ENCODE peak calls at places on chromosomes 6 and 20, in four cellular contexts. W, Y, Z and P are unnamed samples.

GRCh38 chr6:52595000-52595795 is 18.3 kb upstream of the TRAM2 start:
- DNase-seq in W (peak), Y (no peak), Z (no peak), P (no peak)

GRCh38 chr6:8047466-8048292 is 16.5 kb downstream of the BLOC1S5 start:
- DNase-seq in Y (no peak), Z (no peak), W (no peak), P (no peak)

GRCh38 chr6:13554929-13555333 is 19.5 kb upstream of the SIRT5 start:
- DNase-seq in Z (no peak), Y (no peak), W (no peak), P (no peak)

GRCh38 chr20:21437816-21438215 is 40.5 kb upstream of the NKX2-4 start:
- DNase-seq in W (no peak), Z (no peak), Y (no peak), P (no peak)

GRCh38 chr6:110720066-110720465 is 95.2 kb downstream of the CDK19 start:
- DNase-seq in W (no peak), Y (no peak), Z (no peak), P (no peak)

GRCh38 chr20:59047938-59048680 is 5.5 kb upstream of the PRELID3B start:
- DNase-seq in Y (no peak), W (peak), Z (no peak), P (no peak)

GRCh38 chr6:28922841-28923317 is 906 bp downstream of the TRIM27 start:
- DNase-seq in W (peak), Z (peak), Y (peak), P (peak)

GRCh38 chr6:136501514-136501913 is 48.7 kb downstream of the MAP7 start:
- DNase-seq in Y (no peak), Z (no peak), W (no peak), P (no peak)

GRCh38 chr20:29298759-29299613 is 1958.5 kb upstream of the DEFB115 start:
- DNase-seq in W (no peak), Y (no peak), Z (no peak), P (no peak)

GRCh38 chr6:42520786-42521607 is 42.8 kb upstream of the UBR2 start:
- DNase-seq in W (peak), Z (no peak), Y (no peak), P (no peak)

GRCh38 chr6:91781946-91782345 is 1195.1 kb upstream of the MAP3K7 start:
- DNase-seq in W (no peak), Z (no peak), Y (peak), P (no peak)

GRCh38 chr6:74409447-74409846 is 713.4 kb downstream of the CD109 start:
- DNase-seq in Y (no peak), Z (no peak), W (peak), P (no peak)

GRCh38 chr6:29723666-29724588 is 693 bp downstream of the HLA-F start:
- DNase-seq in W (no peak), Z (peak), Y (no peak), P (peak)

GRCh38 chr20:805713-806112 is 27.8 kb upstream of the FAM110A start:
- DNase-seq in Z (no peak), W (peak), Y (no peak), P (no peak)

GRCh38 chr20:57656821-57657536 is 36.8 kb upstream of the ZBP1 start:
- DNase-seq in W (no peak), Y (no peak), Z (no peak), P (no peak)

GRCh38 chr6:110456694-110457093 is 19.7 kb downstream of the SLC22A16 start:
- DNase-seq in Y (no peak), Z (no peak), W (no peak), P (no peak)

GRCh38 chr20:32574296-32575226 is 10.6 kb downstream of the NOL4L start:
- DNase-seq in W (peak), Y (no peak), Z (no peak), P (no peak)

GRCh38 chr20:11438412-11438811 is 479.3 kb upstream of the BTBD3 start:
- DNase-seq in Y (no peak), Z (no peak), W (no peak), P (no peak)

GRCh38 chr20:50868509-50869495 is 62.4 kb downstream of the ADNP start:
- DNase-seq in Y (no peak), Z (no peak), W (no peak), P (no peak)

GRCh38 chr6:32430179-32430578 is 9.5 kb upstream of the HLA-DRA start:
- DNase-seq in Y (no peak), Z (no peak), W (no peak), P (no peak)

GRCh38 chr6:163759542-163759941 is 345.0 kb downstream of the QKI start:
- DNase-seq in Y (no peak), W (no peak), Z (no peak), P (no peak)

GRCh38 chr6:53894086-53894485 is 99.3 kb downstream of the LRRC1 start:
- DNase-seq in Z (peak), Y (peak), W (peak), P (no peak)

GRCh38 chr6:20605581-20605980 is 71.3 kb downstream of the CDKAL1 start:
- DNase-seq in W (no peak), Y (no peak), Z (no peak), P (no peak)

GRCh38 chr20:63664861-63665594 is 6.9 kb downstream of the RTEL1 start:
- DNase-seq in Y (no peak), Z (no peak), W (no peak), P (no peak)

GRCh38 chr6:21935561-21936028 is 342.0 kb downstream of the SOX4 start:
- DNase-seq in Z (no peak), W (peak), Y (no peak), P (no peak)

GRCh38 chr20:57748601-57749130 is 38.9 kb upstream of the PMEPA1 start:
- DNase-seq in Z (peak), W (peak), Y (peak), P (no peak)

GRCh38 chr6:56927538-56928453 is 27.1 kb upstream of the BEND6 start:
- DNase-seq in W (no peak), Y (no peak), Z (no peak), P (no peak)

GRCh38 chr6:67558985-67559384 is 1076.1 kb upstream of the ADGRB3 start:
- DNase-seq in Z (no peak), Y (no peak), W (no peak), P (no peak)

GRCh38 chr20:6704132-6704861 is 63.2 kb upstream of the BMP2 start:
- DNase-seq in Y (no peak), Z (no peak), W (no peak), P (no peak)

GRCh38 chr6:90397929-90398674 is 101.5 kb upstream of the BACH2 start:
- DNase-seq in Y (no peak), Z (peak), W (no peak), P (peak)

GRCh38 chr6:165049362-165049761 is 260.0 kb downstream of the C6orf118 start:
- DNase-seq in W (peak), Y (peak), Z (no peak), P (no peak)

GRCh38 chr6:110581682-110582081 is 105.3 kb upstream of the SLC22A16 start:
- DNase-seq in W (peak), Y (no peak), Z (no peak), P (no peak)

GRCh38 chr20:60228255-60228654 is 270.0 kb downstream of the CDH26 start:
- DNase-seq in W (no peak), Z (no peak), Y (no peak), P (no peak)

GRCh38 chr6:109449789-109450673 is 5.5 kb downstream of the MICAL1 start:
- DNase-seq in W (no peak), Y (no peak), Z (peak), P (peak)

GRCh38 chr6:29834564-29835436 is 7.2 kb downstream of the HLA-G start:
- DNase-seq in W (peak), Z (peak), Y (no peak), P (peak)

GRCh38 chr6:163554663-163555062 is 140.1 kb downstream of the QKI start:
- DNase-seq in W (no peak), Y (no peak), Z (peak), P (no peak)

GRCh38 chr6:155909710-155910109 is 454.1 kb upstream of the NOX3 start:
- DNase-seq in Z (no peak), W (no peak), Y (no peak), P (no peak)

GRCh38 chr6:169991913-169992312 is 240.5 kb downstream of the ERMARD start:
- DNase-seq in W (no peak), Y (no peak), Z (no peak), P (no peak)